ENCODE peak calls at places on chromosomes 2 and 18, in ten cellular contexts. C, F, P, L, V, B, I, J, S and E are unnamed samples.

GRCh38 chr2:217986256-217986961 is 16.4 kb downstream of the TNS1 start:
- DNase-seq in S (no peak), F (no peak), J (no peak), C (peak; percentile 7), L (no peak), B (no peak), P (peak; percentile 43), V (peak; percentile 35), I (no peak), E (no peak)

GRCh38 chr2:18883626-18884456 is 294.5 kb upstream of the NT5C1B start:
- DNase-seq in B (no peak), I (peak; percentile 7), S (no peak), C (no peak), P (no peak), J (no peak), V (no peak), F (peak; percentile 62), L (no peak), E (no peak)

GRCh38 chr2:38465789-38466127 is 88.7 kb upstream of the ATL2 start:
- DNase-seq in V (no peak), B (no peak), F (peak; percentile 21), L (peak; percentile 40), I (peak; percentile 54), S (peak; percentile 35), C (no peak), P (no peak), J (no peak), E (no peak)

GRCh38 chr2:221100467-221101089 is 471.5 kb downstream of the EPHA4 start:
- DNase-seq in J (no peak), V (no peak), B (no peak), I (peak; percentile 3), F (no peak), P (no peak), C (no peak), S (no peak), L (peak; percentile 22), E (no peak)

GRCh38 chr2:70726947-70727725 is 40.9 kb downstream of the ADD2 start:
- DNase-seq in J (no peak), L (no peak), I (peak; percentile 4), B (no peak), V (no peak), C (no peak), F (peak; percentile 11), S (no peak), P (no peak), E (no peak)

GRCh38 chr18:9802774-9803697 is 82.7 kb upstream of the TXNDC2 start:
- DNase-seq in L (no peak), P (no peak), J (no peak), C (no peak), B (no peak), S (no peak), F (peak; percentile 26), I (no peak), V (no peak), E (no peak)

GRCh38 chr2:46942143-46942526 is 26.5 kb upstream of the MCFD2 start:
- DNase-seq in L (peak; percentile 15), P (peak; percentile 93), C (no peak), F (no peak), J (no peak), B (no peak), S (peak; percentile 75), V (peak; percentile 68), I (no peak), E (peak; percentile 53)

GRCh38 chr18:50135903-50136302 is 59.0 kb downstream of the MYO5B start:
- DNase-seq in V (no peak), L (no peak), J (no peak), F (no peak), B (no peak), S (no peak), C (no peak), I (no peak), P (no peak), E (no peak)

GRCh38 chr2:108240966-108241365 is 1.2 kb downstream of the SULT1C3 start:
- DNase-seq in L (no peak), S (no peak), P (no peak), I (no peak), F (no peak), V (no peak), C (no peak), B (no peak), J (no peak), E (no peak)

GRCh38 chr2:112720785-112721184 is at the start of gene NT5DC4:
- DNase-seq in V (no peak), P (no peak), I (no peak), F (no peak), L (no peak), J (no peak), S (no peak), B (no peak), C (no peak), E (no peak)

DNA sequence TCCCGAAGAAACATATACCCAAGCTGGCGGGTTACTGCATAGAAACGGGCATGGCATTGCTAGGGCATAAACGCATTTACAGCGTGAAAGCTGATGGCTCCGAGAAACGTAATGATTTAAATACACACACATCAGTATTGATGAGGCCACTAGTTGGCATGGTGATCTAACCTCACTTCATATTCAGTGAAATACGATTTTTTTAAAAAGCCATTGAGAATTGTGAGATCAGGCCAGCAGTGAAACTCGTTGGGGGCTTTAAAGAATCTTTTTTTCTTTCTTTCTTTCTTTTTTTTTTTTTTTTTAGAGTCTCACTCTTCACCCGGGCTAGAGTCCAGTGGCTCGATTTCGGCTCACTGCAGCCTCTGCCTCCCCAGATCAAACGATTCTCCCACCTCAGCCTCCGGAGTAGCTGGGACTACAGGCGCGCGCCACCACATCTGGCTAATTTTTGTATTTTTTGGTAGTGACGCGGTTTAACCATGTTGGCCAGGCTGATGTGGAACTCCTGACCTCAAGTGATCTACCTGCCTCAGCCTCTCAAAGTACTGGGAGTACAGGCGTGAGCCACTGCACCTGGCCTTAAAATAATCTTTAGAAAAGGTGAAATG is 2.4 kb upstream of the SMAD7 start:
- DNase-seq in J (no peak), I (no peak), S (no peak), L (no peak), F (no peak), B (no peak), C (no peak), P (peak; percentile 78), V (no peak), E (no peak)
- H3K4me3 ChIP-seq in J (peak overlapping the region; percentile 83), I (peak overlapping the region; percentile 42), S (peak overlapping the region; percentile 73), L (no peak overlapping the region), F (peak overlapping the region; percentile 57), B (peak overlapping the region; percentile 86), C (peak overlapping the region; percentile 90), P (peak overlapping the region; percentile 60), V (peak overlapping the region; percentile 90), E (peak overlapping the region; percentile 70)

GRCh38 chr2:67036446-67036845 is 360.7 kb upstream of the ETAA1 start:
- DNase-seq in F (peak; percentile 36), B (no peak), C (no peak), V (no peak), J (no peak), P (no peak), S (no peak), L (no peak), I (no peak), E (no peak)
- H3K4me1 ChIP-seq in F (peaks cover 9% of the 10 kb centered on the region), B (no peaks in the 10 kb centered on the region), C (no peaks in the 10 kb centered on the region), V (no peaks in the 10 kb centered on the region), J (no peaks in the 10 kb centered on the region), P (no peaks in the 10 kb centered on the region), S (peaks cover 10% of the 10 kb centered on the region), L (no peaks in the 10 kb centered on the region), I (no peaks in the 10 kb centered on the region), E (no peaks in the 10 kb centered on the region)

DNA sequence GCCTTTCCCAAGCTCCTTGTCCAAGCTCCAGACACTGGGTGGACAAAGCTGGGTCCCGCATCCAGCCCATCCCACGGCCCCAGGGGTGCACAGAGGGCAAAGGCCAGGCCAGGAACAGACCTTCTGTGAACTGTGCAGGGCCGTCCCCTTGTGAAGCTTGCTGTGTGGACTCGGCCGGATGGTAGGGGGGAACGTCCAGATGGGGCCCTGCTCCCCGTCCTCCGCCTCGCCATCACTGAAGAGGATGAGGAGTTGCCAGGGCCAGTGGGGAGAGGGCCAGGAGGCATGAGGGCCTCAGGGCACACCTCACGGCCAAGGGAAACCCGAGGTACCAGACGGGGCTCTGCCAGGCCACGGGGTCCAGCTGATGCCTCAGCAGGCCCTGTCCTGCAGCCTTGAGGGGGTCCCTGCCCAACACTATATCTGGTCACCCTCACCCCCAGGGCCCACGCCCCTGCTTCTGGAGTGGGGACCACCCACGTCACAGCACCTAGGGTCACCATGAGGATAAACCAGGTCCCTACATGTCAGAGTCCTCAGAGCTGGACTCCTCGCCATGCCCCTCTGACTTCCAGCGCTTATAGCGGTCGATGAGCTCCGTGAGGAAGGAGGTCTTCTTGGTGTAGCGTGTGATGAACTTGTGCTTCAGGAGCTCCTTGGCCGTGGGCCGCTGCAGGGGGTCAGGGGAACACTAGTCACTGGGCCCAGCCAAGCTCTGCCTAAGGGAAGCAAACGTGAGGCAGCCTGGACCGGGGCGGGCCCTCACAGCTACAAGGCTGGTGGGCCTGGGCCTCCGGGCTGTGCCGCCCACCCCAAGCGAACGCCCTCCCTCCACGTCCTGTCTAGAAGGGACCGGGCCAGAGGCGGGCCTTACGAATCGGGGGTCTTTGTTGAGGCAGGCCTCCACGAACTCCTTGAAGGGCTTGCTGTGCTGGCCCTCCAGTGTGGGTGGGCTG is 10.0 kb downstream of the STK25 start:
- DNase-seq in F (no peak), J (no peak), C (no peak), B (no peak), S (no peak), V (no peak), L (no peak), I (no peak), P (no peak), E (no peak)
- TF ChIP-seq POLR2A in F (no peak), J (no peak), C (no peak), B (no peak), S (no peak), V (no peak), L (no peak), I (no peak), P (no peak), E (no peak)

GRCh38 chr2:160254363-160254762 is 54.3 kb upstream of the ITGB6 start:
- DNase-seq in C (no peak), V (no peak), F (no peak), I (no peak), B (no peak), P (no peak), J (no peak), S (no peak), L (no peak), E (no peak)
- H3K4me3 ChIP-seq in C (no peak overlapping the region), V (no peak overlapping the region), F (no peak overlapping the region), I (no peak overlapping the region), B (no peak overlapping the region), P (no peak overlapping the region), J (no peak overlapping the region), S (no peak overlapping the region), L (no peak overlapping the region), E (no peak overlapping the region)